ENCODE peak calls at places on chromosomes 3 and 15, in five cellular contexts. E, A, J, C and X are unnamed samples.

GRCh38 chr3:186367631-186368030 is 5.6 kb upstream of the DGKG start:
- DNase-seq in E (no peak), A (no peak), J (no peak), C (no peak), X (no peak)

GRCh38 chr3:126944089-126944965 is 38.6 kb upstream of the PLXNA1 start:
- DNase-seq in E (peak; percentile 59), A (no peak), J (no peak), C (no peak), X (no peak)

GRCh38 chr15:41746802-41747201 is 27.5 kb upstream of the MAPKBP1 start:
- DNase-seq in E (no peak), A (no peak), J (no peak), C (no peak), X (no peak)

GRCh38 chr3:12662593-12663310 is 1.2 kb downstream of the RAF1 start:
- DNase-seq in E (no peak), A (peak; percentile 35), J (no peak), C (peak; percentile 24), X (peak; percentile 22)

GRCh38 chr3:66386011-66386924 is 114.6 kb downstream of the LRIG1 start:
- DNase-seq in E (no peak), A (no peak), J (no peak), C (no peak), X (no peak)

GRCh38 chr3:154904328-154904727 is 175.8 kb upstream of the MME start:
- DNase-seq in E (no peak), A (no peak), J (no peak), C (peak; percentile 22), X (peak; percentile 33)

GRCh38 chr3:81585937-81586336 is 175.5 kb downstream of the GBE1 start:
- DNase-seq in E (no peak), A (no peak), J (no peak), C (no peak), X (no peak)

GRCh38 chr15:99085413-99086326 is 19.2 kb upstream of the SYNM start:
- DNase-seq in E (no peak), A (no peak), J (no peak), C (no peak), X (peak; percentile 85)

GRCh38 chr3:12192173-12192572 is 33.5 kb upstream of the TIMP4 start:
- DNase-seq in E (no peak), A (no peak), J (no peak), C (no peak), X (no peak)

GRCh38 chr3:7546219-7546618 is 685.3 kb downstream of the GRM7 start:
- DNase-seq in E (no peak), A (no peak), J (no peak), C (peak; percentile 29), X (no peak)